ENCODE peak calls at places on chromosomes 7 and 10, in eight cellular contexts. D, T, F, E, M, X, R and Y are unnamed samples.

GRCh38 chr10:12717981-12718707 is 283.4 kb downstream of the CCDC3 start:
- DNase-seq in D (no peak), T (no peak), F (no peak), E (peak), M (peak), X (no peak), R (no peak), Y (no peak)

GRCh38 chr10:49736564-49737113 is 25.5 kb downstream of the OGDHL start:
- DNase-seq in D (no peak), T (no peak), F (no peak), E (no peak), M (no peak), X (no peak), R (no peak), Y (no peak)

GRCh38 chr7:44391171-44391570 is 65.8 kb upstream of the CAMK2B start:
- DNase-seq in D (no peak), T (no peak), F (no peak), E (no peak), M (no peak), X (no peak), R (no peak), Y (no peak)

GRCh38 chr7:140677496-140677895 is 4.8 kb downstream of the ADCK2 start:
- DNase-seq in D (no peak), T (no peak), F (no peak), E (no peak), M (no peak), X (no peak), R (no peak), Y (no peak)

GRCh38 chr7:44334734-44335097 is 9.3 kb upstream of the CAMK2B start:
- DNase-seq in D (no peak), T (no peak), F (no peak), E (no peak), M (no peak), X (no peak), R (no peak), Y (no peak)

GRCh38 chr10:48468866-48469511 is 135.9 kb downstream of the ARHGAP22 start:
- DNase-seq in D (no peak), T (peak), F (no peak), E (no peak), M (no peak), X (no peak), R (no peak), Y (no peak)

GRCh38 chr7:157139142-157140117 is 704 bp downstream of the UBE3C start:
- DNase-seq in D (peak), T (peak), F (no peak), E (no peak), M (peak), X (no peak), R (no peak), Y (no peak)

GRCh38 chr10:123351715-123352114 is 197.5 kb downstream of the BUB3 start:
- DNase-seq in D (no peak), T (no peak), F (no peak), E (no peak), M (no peak), X (no peak), R (no peak), Y (no peak)

GRCh38 chr7:134473861-134474291 is 15.0 kb upstream of the AKR1B1 start:
- DNase-seq in D (no peak), T (no peak), F (no peak), E (no peak), M (peak), X (no peak), R (no peak), Y (no peak)

GRCh38 chr7:8217200-8218068 is 44.5 kb downstream of the ICA1 start:
- DNase-seq in D (peak), T (no peak), F (peak), E (peak), M (peak), X (peak), R (peak), Y (peak)

GRCh38 chr10:89327803-89328441 is at the start of gene IFIT3:
- DNase-seq in D (peak), T (peak), F (peak), E (peak), M (no peak), X (peak), R (peak), Y (peak)

GRCh38 chr7:101673951-101674350 is 44.9 kb upstream of the MYL10 start:
- DNase-seq in D (no peak), T (no peak), F (no peak), E (no peak), M (no peak), X (no peak), R (no peak), Y (no peak)

GRCh38 chr7:38318803-38319416 is 45.5 kb upstream of the TARP start:
- DNase-seq in D (peak), T (no peak), F (peak), E (peak), M (peak), X (peak), R (peak), Y (peak)

GRCh38 chr10:5616046-5616445 is 50.3 kb downstream of the ASB13 start:
- DNase-seq in D (no peak), T (no peak), F (no peak), E (no peak), M (no peak), X (no peak), R (no peak), Y (no peak)

GRCh38 chr10:18473424-18474110 is 177.8 kb downstream of the NSUN6 start:
- DNase-seq in D (no peak), T (no peak), F (no peak), E (no peak), M (no peak), X (no peak), R (no peak), Y (no peak)

GRCh38 chr10:18469125-18469524 is 182.3 kb downstream of the NSUN6 start:
- DNase-seq in D (no peak), T (no peak), F (no peak), E (no peak), M (no peak), X (no peak), R (no peak), Y (no peak)

GRCh38 chr10:18474111-18474455 is 177.3 kb downstream of the NSUN6 start:
- DNase-seq in D (no peak), T (no peak), F (no peak), E (no peak), M (no peak), X (no peak), R (no peak), Y (no peak)

GRCh38 chr10:18476283-18476682 is 175.1 kb downstream of the NSUN6 start:
- DNase-seq in D (no peak), T (no peak), F (no peak), E (no peak), M (no peak), X (no peak), R (no peak), Y (no peak)

DNA sequence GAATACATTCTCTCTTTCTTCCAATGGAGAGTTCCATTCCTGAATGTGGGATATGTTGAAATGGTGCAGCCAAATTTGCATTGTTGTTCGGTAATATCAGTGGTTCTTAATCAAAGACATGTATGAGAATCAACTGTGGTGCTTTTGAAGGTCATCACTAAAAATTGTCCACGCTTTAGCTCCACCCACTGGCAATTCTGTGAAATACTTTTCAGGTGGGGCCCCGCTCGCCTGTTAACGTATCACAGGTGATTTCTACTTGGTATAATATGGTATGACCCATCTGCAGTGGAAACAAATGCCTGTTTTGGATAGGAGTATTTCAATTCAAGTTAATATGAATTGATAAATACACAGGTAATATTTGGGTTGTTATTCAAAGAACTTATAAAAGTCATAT is 178.4 kb downstream of the NSUN6 start:
- DNase-seq in D (no peak), T (no peak), F (no peak), E (no peak), M (peak), X (no peak), R (no peak), Y (no peak)
- H3K27ac ChIP-seq in D (no peak), T (no peak), F (no peak), E (no peak), M (no peak), X (no peak), R (no peak), Y (no peak)

GRCh38 chr10:118017850-118018249 is 28.9 kb downstream of the RAB11FIP2 start:
- DNase-seq in D (no peak), T (no peak), F (no peak), E (no peak), M (peak), X (no peak), R (no peak), Y (no peak)

GRCh38 chr10:118020365-118020764 is 26.4 kb downstream of the RAB11FIP2 start:
- DNase-seq in D (no peak), T (no peak), F (no peak), E (no peak), M (peak), X (no peak), R (no peak), Y (no peak)

GRCh38 chr10:118013078-118013568 is 33.6 kb downstream of the RAB11FIP2 start:
- DNase-seq in D (no peak), T (no peak), F (no peak), E (no peak), M (no peak), X (no peak), R (no peak), Y (no peak)

GRCh38 chr10:118017071-118017740 is 29.5 kb downstream of the RAB11FIP2 start:
- DNase-seq in D (no peak), T (no peak), F (no peak), E (no peak), M (no peak), X (no peak), R (no peak), Y (no peak)
- TF ChIP-seq POLR2AphosphoS5 in D (no peak), T (no peak), F (no peak), E (no peak), M (no peak), X (no peak), R (no peak), Y (no peak)

DNA sequence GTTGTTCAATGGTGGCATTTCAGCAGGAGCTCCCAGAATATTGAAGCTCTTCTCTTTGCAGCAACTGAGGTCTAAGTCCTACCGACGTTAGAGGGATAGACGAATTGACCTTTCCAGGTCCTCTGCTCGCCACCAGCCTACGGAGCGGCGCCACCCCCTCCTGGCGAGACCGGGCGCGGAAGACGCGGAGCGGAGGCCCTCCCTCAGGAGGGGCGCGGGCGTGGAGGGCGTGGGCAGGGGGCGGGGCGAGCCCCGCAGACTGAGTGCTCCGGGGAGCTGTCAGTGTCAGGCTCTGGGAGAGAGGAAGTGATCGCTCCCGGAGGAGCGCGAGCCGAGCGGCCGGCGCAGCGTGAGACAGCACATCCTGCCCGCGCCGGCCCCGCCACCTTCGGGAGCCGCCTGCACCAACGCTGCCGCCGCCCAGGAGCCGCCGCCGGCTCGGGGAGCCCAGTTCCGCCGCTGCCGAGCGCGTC is at the start of gene DYNC1I1:
- DNase-seq in D (peak), T (peak), F (peak), E (peak), M (peak), X (no peak), R (no peak), Y (peak)
- TF ChIP-seq CTCF in D (no peak), T (no peak), F (no peak), E (no peak), M (no peak), X (no peak), R (no peak), Y (no peak)

DNA sequence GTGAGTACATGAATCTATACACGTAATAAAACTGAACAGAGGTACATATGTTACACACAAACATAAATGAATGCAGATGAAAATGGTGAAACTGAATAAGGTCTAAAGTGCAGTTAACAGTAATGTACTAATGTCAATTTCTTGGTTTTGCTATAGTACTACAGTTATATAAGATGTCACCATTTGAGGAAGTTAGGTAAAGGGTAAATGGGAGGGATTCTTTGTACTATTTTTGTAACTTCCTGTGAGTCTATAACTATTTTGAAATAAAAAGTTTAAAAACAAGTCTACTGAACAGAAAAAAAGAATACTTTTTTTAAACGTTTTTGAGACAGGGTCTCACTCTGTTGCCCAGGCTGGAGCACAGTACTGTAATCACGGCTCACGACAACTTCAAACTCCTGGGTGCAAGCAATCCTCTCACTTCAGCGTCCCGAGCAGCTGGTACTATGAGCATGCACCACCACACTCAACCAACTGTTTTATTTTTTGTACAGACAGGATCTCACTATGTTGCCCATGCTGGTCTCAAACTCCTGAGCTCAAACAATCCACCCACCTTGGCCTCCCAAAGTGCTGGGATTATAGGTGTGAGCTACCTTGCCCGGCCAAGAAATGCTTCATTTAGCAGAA is 71.5 kb downstream of the WAPL start:
- DNase-seq in D (no peak), T (no peak), F (no peak), E (no peak), M (no peak), X (no peak), R (no peak), Y (peak)
- H3K27ac ChIP-seq in D (no peak), T (no peak), F (no peak), E (peak), M (no peak), X (no peak), R (no peak), Y (peak)